ENCODE peak calls at places on chromosome 10, in eight cellular contexts. J, O, A, C, S, Z, R and B are unnamed samples.
A peak's percentile ranks its signal among the peaks of the same experiment; 100 is the strongest.

GRCh38 chr10:23702977-23703414 is 264.1 kb downstream of the OTUD1 start:
- DNase-seq in J (no peak), O (peak; percentile 35), A (peak; percentile 71), C (peak; percentile 23), S (peak; percentile 16), Z (peak; percentile 74), R (peak; percentile 82), B (peak; percentile 64)

GRCh38 chr10:71638577-71639411 is 80.8 kb downstream of the C10orf105 start:
- DNase-seq in J (peak; percentile 49), O (no peak), A (no peak), C (no peak), S (no peak), Z (no peak), R (peak; percentile 48), B (no peak)

GRCh38 chr10:11680496-11680895 is 61.7 kb upstream of the ECHDC3 start:
- DNase-seq in J (no peak), O (no peak), A (no peak), C (no peak), S (no peak), Z (no peak), R (no peak), B (no peak)

GRCh38 chr10:51689536-51689935 is 9.9 kb downstream of the CSTF2T start:
- DNase-seq in J (no peak), O (no peak), A (no peak), C (no peak), S (no peak), Z (no peak), R (no peak), B (no peak)

GRCh38 chr10:132684164-132684891 is 101.6 kb downstream of the NKX6-2 start:
- DNase-seq in J (no peak), O (no peak), A (no peak), C (peak; percentile 12), S (peak; percentile 4), Z (peak; percentile 46), R (peak; percentile 36), B (peak; percentile 28)

GRCh38 chr10:20855398-20856038 is 41.6 kb downstream of the NEBL start:
- DNase-seq in J (no peak), O (no peak), A (peak; percentile 65), C (no peak), S (no peak), Z (peak; percentile 69), R (no peak), B (no peak)

GRCh38 chr10:132901351-132901750 is 41.0 kb downstream of the CFAP46 start:
- DNase-seq in J (no peak), O (no peak), A (no peak), C (no peak), S (no peak), Z (no peak), R (no peak), B (peak; percentile 4)

GRCh38 chr10:91511549-91512330 is 101.6 kb downstream of the HECTD2 start:
- DNase-seq in J (no peak), O (no peak), A (peak; percentile 68), C (no peak), S (no peak), Z (peak; percentile 92), R (no peak), B (no peak)

GRCh38 chr10:16639457-16639856 is 117.8 kb upstream of the C1QL3 start:
- DNase-seq in J (no peak), O (no peak), A (no peak), C (no peak), S (no peak), Z (no peak), R (no peak), B (no peak)

GRCh38 chr10:31069411-31069810 is 37.7 kb upstream of the ZNF438 start:
- DNase-seq in J (no peak), O (no peak), A (no peak), C (no peak), S (no peak), Z (no peak), R (no peak), B (no peak)

GRCh38 chr10:123636598-123637325 is 29.4 kb upstream of the GPR26 start:
- DNase-seq in J (no peak), O (no peak), A (no peak), C (no peak), S (no peak), Z (peak; percentile 77), R (no peak), B (no peak)

GRCh38 chr10:70675496-70676161 is 3.3 kb downstream of the ADAMTS14 start:
- DNase-seq in J (no peak), O (no peak), A (no peak), C (no peak), S (no peak), Z (no peak), R (no peak), B (no peak)

GRCh38 chr10:16902606-16903005 is 85.4 kb upstream of the RSU1 start:
- DNase-seq in J (no peak), O (no peak), A (no peak), C (no peak), S (no peak), Z (no peak), R (no peak), B (no peak)

GRCh38 chr10:89710748-89711147 is 9.4 kb downstream of the KIF20B start:
- DNase-seq in J (no peak), O (no peak), A (peak; percentile 38), C (no peak), S (no peak), Z (no peak), R (no peak), B (no peak)

GRCh38 chr10:35356725-35357092 is 20.4 kb downstream of the CCNY start:
- DNase-seq in J (no peak), O (no peak), A (no peak), C (no peak), S (no peak), Z (no peak), R (no peak), B (no peak)

GRCh38 chr10:7944537-7944936 is 110.0 kb upstream of the GATA3 start:
- DNase-seq in J (no peak), O (no peak), A (no peak), C (no peak), S (no peak), Z (no peak), R (no peak), B (no peak)

GRCh38 chr10:16856567-16856966 is 39.3 kb upstream of the RSU1 start:
- DNase-seq in J (no peak), O (no peak), A (peak; percentile 38), C (no peak), S (no peak), Z (no peak), R (no peak), B (no peak)

GRCh38 chr10:46524471-46525176 is 31.8 kb downstream of the GPRIN2 start:
- DNase-seq in J (peak; percentile 39), O (no peak), A (peak; percentile 91), C (peak; percentile 24), S (peak; percentile 11), Z (peak; percentile 79), R (no peak), B (peak; percentile 68)

DNA sequence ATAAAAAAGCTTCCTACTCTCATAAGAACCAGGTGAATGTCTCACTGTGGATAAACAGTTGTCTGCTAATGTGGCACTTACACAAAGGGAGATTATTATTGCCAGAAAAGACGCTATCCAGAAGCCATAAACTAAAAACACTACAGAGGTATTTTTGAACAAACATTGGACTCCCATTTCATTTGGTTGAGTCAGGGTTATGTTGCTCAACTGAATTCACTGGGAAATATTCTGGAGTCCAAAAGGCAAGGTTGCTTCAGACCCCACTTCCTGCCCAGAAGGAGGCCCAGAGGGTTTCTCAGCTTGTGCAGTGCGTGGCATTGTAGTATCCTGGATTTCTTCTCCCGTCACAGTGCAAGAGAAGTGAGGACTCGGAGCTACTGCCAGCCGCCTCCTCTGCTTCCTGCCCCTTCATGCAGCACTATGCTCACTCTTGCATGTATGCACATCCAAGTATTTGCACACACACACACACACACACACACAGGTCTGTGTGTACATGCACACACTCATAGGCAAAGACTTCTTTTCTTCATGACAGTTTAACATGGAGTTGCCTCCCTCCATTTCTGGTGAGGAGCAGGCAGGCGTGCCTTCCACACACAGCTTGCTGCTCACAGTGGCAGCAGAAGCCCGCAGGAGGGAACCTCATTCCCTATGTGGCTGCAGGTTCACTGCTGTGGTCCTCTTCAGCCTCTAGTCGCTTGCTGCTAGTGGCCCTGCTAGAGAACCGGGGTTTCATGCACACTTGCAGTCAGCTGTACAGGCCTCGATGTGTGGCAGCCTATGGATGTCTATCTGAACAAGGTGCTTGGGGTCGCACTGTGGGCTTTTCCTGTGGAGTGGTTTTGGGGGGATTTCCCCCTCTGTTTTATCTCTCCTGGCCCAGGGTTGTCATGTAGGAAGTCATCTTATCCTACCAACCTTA is 10.2 kb downstream of the DENND10 start:
- DNase-seq in J (no peak), O (no peak), A (peak; percentile 97), C (no peak), S (no peak), Z (peak; percentile 95), R (peak; percentile 30), B (no peak)
- H3K36me3 ChIP-seq in J (no peaks in the 10 kb centered on the region), O (peaks cover 89% of the 10 kb centered on the region), A (peaks cover 28% of the 10 kb centered on the region), C (peaks cover 48% of the 10 kb centered on the region), S (peaks cover 2% of the 10 kb centered on the region), Z (peaks cover 31% of the 10 kb centered on the region), R (no peaks in the 10 kb centered on the region), B (peaks cover 79% of the 10 kb centered on the region)

GRCh38 chr10:42630537-42631134 is 7.7 kb downstream of the ZNF33B start:
- DNase-seq in J (no peak), O (no peak), A (no peak), C (no peak), S (no peak), Z (no peak), R (no peak), B (no peak)
- H3K36me3 ChIP-seq in J (no peaks in the 10 kb centered on the region), O (peaks cover 62% of the 10 kb centered on the region), A (peaks cover 36% of the 10 kb centered on the region), C (peaks cover 52% of the 10 kb centered on the region), S (no peaks in the 10 kb centered on the region), Z (no peaks in the 10 kb centered on the region), R (peaks cover 4% of the 10 kb centered on the region), B (peaks cover 59% of the 10 kb centered on the region)

GRCh38 chr10:97426776-97427570 is 982 bp downstream of the PGAM1 start:
- DNase-seq in J (no peak), O (no peak), A (no peak), C (no peak), S (no peak), Z (peak; percentile 58), R (no peak), B (no peak)
- H3K36me3 ChIP-seq in J (no peaks in the 10 kb centered on the region), O (peaks cover 35% of the 10 kb centered on the region), A (peaks cover 27% of the 10 kb centered on the region), C (peaks cover 15% of the 10 kb centered on the region), S (peaks cover 6% of the 10 kb centered on the region), Z (peaks cover 26% of the 10 kb centered on the region), R (peaks cover 11% of the 10 kb centered on the region), B (peaks cover 21% of the 10 kb centered on the region)

DNA sequence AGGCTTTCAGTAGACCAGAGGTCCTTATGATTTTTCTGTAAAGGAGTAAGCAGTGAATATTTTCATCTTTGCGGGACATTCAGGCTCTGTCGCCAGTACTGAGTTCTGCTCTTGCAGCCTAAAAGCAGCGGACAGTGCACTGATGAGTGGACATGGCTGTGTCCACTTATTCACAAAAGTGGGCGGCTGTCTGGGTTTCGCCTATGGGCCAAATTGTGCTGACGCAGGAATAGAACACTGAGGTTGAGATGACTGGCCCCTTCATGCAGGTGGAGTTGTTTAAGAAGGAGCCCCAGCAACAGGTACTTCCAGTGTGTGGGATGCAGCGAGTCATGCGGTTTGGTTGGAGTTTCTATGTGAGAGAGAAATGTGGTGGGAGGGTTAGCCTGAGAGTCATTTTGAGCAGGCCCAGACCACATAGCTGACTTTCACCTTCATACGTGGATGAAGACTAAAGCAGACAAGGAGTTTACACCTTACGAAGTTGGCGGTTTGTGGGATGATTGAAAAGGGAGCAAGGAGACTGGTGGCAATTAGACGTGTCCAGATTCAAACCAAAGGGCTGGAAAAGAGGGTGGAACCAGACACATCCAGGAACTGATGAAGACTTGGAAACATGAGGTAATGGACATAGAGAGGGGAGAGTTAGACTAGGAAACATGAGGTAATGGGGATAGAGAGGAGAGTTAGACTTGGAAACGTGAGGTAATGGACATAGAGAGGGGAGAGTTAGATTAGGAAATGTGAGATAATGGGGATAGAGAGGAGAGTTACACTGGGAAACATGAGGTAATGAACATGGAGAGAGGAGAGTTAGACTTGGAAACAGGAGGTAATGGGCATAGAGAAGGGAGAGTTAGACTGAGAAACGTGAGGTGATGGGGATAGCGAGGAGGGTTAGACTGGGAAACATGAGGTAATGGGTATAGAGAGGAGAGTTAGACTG is 38.2 kb downstream of the WDR37 start:
- DNase-seq in J (no peak), O (no peak), A (no peak), C (no peak), S (no peak), Z (no peak), R (no peak), B (no peak)
- H3K36me3 ChIP-seq in J (no peaks in the 10 kb centered on the region), O (peaks cover 99% of the 10 kb centered on the region), A (peaks cover 20% of the 10 kb centered on the region), C (peaks cover 47% of the 10 kb centered on the region), S (peaks cover 8% of the 10 kb centered on the region), Z (peaks cover 35% of the 10 kb centered on the region), R (peaks cover 5% of the 10 kb centered on the region), B (peaks cover 83% of the 10 kb centered on the region)